ENCODE peak calls at places on chromosomes 4 and X, in nine cellular contexts. P, M, W, F, U, Z, X, N and V are unnamed samples.

GRCh38 chrX:41733939-41734338 is 10.0 kb downstream of the GPR82 start:
- DNase-seq in P (no peak), F (no peak), W (peak), M (no peak), Z (no peak), N (no peak), U (no peak), X (no peak), V (no peak)

GRCh38 chrX:150899191-150899757 is 806 bp upstream of the CD99L2 start:
- DNase-seq in P (peak), M (peak), W (peak), Z (no peak), F (peak), X (peak), U (peak), N (peak), V (peak)

GRCh38 chr4:181650033-181650825 is 593.0 kb upstream of the TENM3 start:
- DNase-seq in U (no peak), N (no peak), W (no peak), X (no peak), M (no peak), P (no peak), F (no peak), Z (no peak), V (no peak)

GRCh38 chr4:53192017-53192416 is 173.8 kb downstream of the SCFD2 start:
- DNase-seq in N (no peak), Z (no peak), W (no peak), M (no peak), U (no peak), X (no peak), F (no peak), P (no peak), V (no peak)

GRCh38 chr4:142656178-142656577 is 189.9 kb downstream of the INPP4B start:
- DNase-seq in M (no peak), W (no peak), X (peak), Z (no peak), U (no peak), P (no peak), F (no peak), N (no peak), V (no peak)

GRCh38 chr4:25229804-25230203 is 4.0 kb upstream of the PI4K2B start:
- DNase-seq in W (no peak), P (no peak), Z (no peak), F (no peak), X (no peak), U (no peak), M (no peak), N (no peak), V (no peak)

GRCh38 chr4:186878203-186878800 is 154.6 kb upstream of the FAT1 start:
- DNase-seq in M (no peak), U (no peak), X (no peak), F (no peak), Z (no peak), P (no peak), N (no peak), W (no peak), V (no peak)

GRCh38 chr4:150402968-150403367 is 179.0 kb upstream of the MAB21L2 start:
- DNase-seq in Z (no peak), P (no peak), N (no peak), W (peak), M (no peak), F (peak), U (peak), X (no peak), V (peak)

GRCh38 chr4:133130171-133130570 is 18.9 kb upstream of the PCDH10 start:
- DNase-seq in M (no peak), F (no peak), U (no peak), P (no peak), W (no peak), X (no peak), Z (no peak), N (no peak), V (no peak)

GRCh38 chr4:34039766-34040165 is 2204.5 kb downstream of the ARAP2 start:
- DNase-seq in U (no peak), W (no peak), X (no peak), N (no peak), P (no peak), F (no peak), Z (no peak), M (no peak), V (no peak)

GRCh38 chr4:159250751-159251325 is 148.0 kb downstream of the RAPGEF2 start:
- DNase-seq in P (no peak), Z (no peak), W (no peak), U (no peak), M (no peak), N (no peak), X (no peak), F (no peak), V (no peak)

GRCh38 chr4:147453561-147454141 is 27.2 kb upstream of the EDNRA start:
- DNase-seq in U (no peak), F (no peak), N (no peak), X (no peak), P (no peak), W (no peak), M (no peak), Z (peak), V (no peak)

GRCh38 chr4:172649143-172649542 is 519.5 kb upstream of the GALNT7 start:
- DNase-seq in M (no peak), U (no peak), W (no peak), X (no peak), Z (no peak), F (no peak), N (no peak), P (no peak), V (no peak)

GRCh38 chrX:9466115-9466495 is 1.2 kb downstream of the TBL1X start:
- DNase-seq in X (peak), U (peak), M (no peak), P (peak), Z (no peak), N (peak), W (no peak), F (peak), V (peak)

GRCh38 chrX:40646489-40647306 is 663 bp downstream of the CXorf38 start:
- DNase-seq in F (peak), W (no peak), X (peak), N (peak), U (peak), Z (no peak), M (peak), P (no peak), V (peak)

GRCh38 chr4:8099981-8100464 is 58.6 kb downstream of the ABLIM2 start:
- DNase-seq in X (no peak), Z (no peak), W (no peak), U (no peak), M (no peak), F (no peak), P (no peak), N (peak), V (peak)

DNA sequence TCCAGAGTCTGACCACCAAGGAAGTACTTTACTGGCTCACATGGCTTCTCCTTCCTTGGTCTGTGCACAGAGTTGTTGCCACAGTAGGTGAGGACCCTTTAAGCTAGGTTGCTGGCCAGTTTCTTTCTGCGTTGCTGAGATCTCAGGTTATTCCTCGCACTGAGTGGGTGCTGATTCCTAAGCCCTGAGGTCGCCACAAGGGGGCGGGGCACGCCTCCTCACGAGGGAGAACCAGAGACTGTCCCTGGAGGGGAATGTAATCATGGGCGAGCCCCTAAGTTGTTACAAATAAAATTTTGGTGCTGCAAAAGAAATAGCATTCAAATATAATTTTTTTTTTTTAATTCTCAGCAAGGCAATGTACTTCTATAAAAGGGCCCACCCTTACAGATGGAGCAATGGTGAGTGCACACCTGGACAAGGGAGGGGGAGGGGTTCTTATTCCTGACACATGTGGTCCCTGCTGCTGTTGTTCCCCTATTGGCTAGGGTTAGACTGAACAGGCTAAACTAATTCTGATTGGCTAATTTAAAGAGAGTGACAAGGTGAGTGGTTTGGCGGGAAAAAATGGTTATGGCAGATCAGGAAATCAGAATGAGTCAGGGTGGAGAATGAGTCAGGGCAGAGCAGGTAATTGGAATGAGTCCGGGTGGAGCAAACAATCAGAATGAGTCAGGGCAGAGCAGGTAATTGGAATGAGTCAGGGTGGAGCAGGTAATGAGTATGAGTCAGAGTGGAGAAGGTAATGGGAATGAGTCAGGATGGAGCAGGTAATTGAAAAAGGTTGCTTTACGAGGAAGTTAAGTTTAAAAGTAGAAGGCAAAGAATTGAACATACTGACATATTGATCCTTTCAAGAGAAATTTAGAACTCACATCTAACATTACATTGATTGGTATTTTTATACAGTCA is 107.5 kb downstream of the VSIG4 start:
- DNase-seq in P (peak), Z (no peak), F (no peak), M (no peak), N (peak), X (peak), U (no peak), W (no peak), V (peak)
- TF ChIP-seq CTCF in P (no peak), Z (no peak), F (no peak), M (peak), N (no peak), X (no peak), U (no peak), W (no peak), V (no peak)

GRCh38 chrX:45524296-45524695 is 323.6 kb upstream of the DIPK2B start:
- DNase-seq in F (no peak), U (no peak), X (no peak), P (no peak), W (no peak), Z (peak), M (no peak), N (no peak), V (no peak)

GRCh38 chrX:45527834-45528233 is 327.2 kb upstream of the DIPK2B start:
- DNase-seq in X (no peak), F (no peak), M (no peak), W (no peak), P (no peak), U (no peak), N (no peak), Z (no peak), V (no peak)

DNA sequence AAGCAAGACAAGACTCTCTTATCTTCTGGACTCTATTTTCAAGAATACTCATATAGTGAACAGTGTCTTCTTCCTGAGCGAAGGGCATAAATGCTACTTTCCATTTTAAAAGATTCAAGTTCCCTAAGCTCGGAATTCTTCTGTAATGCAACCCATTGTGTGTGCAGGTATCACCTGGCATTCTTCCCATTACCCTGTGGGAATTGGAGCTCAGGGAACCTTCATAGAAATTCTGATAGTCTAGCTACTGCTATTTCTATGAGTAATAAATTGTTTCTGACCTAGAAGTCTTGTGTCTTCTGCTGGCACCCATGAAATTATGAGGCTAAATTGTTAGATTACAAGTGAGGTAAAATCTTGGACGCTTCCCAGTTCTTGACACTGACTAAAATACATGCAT is 324.1 kb upstream of the DIPK2B start:
- DNase-seq in F (no peak), M (no peak), Z (no peak), X (no peak), U (no peak), W (no peak), P (no peak), N (no peak), V (no peak)
- TF ChIP-seq CTCF in F (no peak), M (no peak), Z (no peak), X (no peak), U (no peak), W (no peak), P (no peak), N (no peak), V (no peak)

GRCh38 chr4:1856071-1856919 is at the start of gene LETM1:
- DNase-seq in X (peak), N (peak), U (peak), Z (peak), M (peak), W (peak), F (peak), P (peak), V (peak)
- TF ChIP-seq CTCF in X (no peak), N (no peak), U (peak), Z (no peak), M (peak), W (peak), F (no peak), P (peak), V (peak)

DNA sequence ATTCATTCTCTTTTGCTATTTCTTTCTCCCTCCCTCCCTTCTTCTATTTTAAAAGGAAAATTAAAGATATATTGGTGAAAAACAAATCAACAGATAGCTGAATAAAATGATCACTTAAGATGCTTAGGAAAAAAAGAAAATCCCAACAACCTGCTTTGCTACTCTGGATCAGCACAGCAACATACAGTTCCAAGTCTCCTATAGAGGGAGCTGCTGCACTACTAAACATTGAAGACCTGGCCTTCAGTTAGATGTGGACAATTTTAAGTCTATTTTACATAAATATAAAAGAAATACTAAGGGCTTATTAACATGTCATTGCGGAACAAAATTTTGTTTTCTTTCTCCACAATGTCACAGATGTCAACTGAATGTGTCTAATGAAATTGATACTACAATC is 226.4 kb downstream of the MAGEB5 start:
- DNase-seq in Z (no peak), W (no peak), P (no peak), X (no peak), N (no peak), M (no peak), F (no peak), U (no peak), V (no peak)
- TF ChIP-seq CTCF in Z (peak), W (no peak), P (peak), X (peak), N (no peak), M (no peak), F (no peak), U (peak), V (no peak)

GRCh38 chrX:66731398-66731797 is 92.5 kb upstream of the EDA2R start:
- DNase-seq in M (peak), N (no peak), F (no peak), X (peak), Z (peak), W (no peak), P (no peak), U (no peak), V (no peak)
- TF ChIP-seq CTCF in M (peak), N (no peak), F (no peak), X (peak), Z (peak), W (no peak), P (peak), U (peak), V (peak)

GRCh38 chrX:115366535-115366934 is 77.0 kb downstream of the LUZP4 start:
- DNase-seq in W (no peak), N (no peak), P (no peak), M (no peak), U (no peak), X (no peak), Z (no peak), F (no peak), V (no peak)

GRCh38 chrX:115360220-115360781 is 70.8 kb downstream of the LUZP4 start:
- DNase-seq in F (no peak), W (no peak), X (no peak), N (no peak), U (no peak), Z (no peak), P (no peak), M (no peak), V (no peak)

GRCh38 chrX:115367455-115367854 is 77.9 kb downstream of the LUZP4 start:
- DNase-seq in F (no peak), N (no peak), M (no peak), P (no peak), X (no peak), W (no peak), U (no peak), Z (no peak), V (no peak)

GRCh38 chrX:115364625-115365024 is 75.1 kb downstream of the LUZP4 start:
- DNase-seq in W (no peak), P (no peak), F (no peak), M (no peak), U (no peak), Z (no peak), X (no peak), N (no peak), V (no peak)

GRCh38 chrX:115362334-115363095 is 73.0 kb downstream of the LUZP4 start:
- DNase-seq in X (no peak), N (no peak), Z (no peak), U (no peak), M (no peak), F (no peak), P (no peak), W (no peak), V (no peak)
- TF ChIP-seq CTCF in X (no peak), N (no peak), Z (peak), U (no peak), M (no peak), F (no peak), P (peak), W (no peak), V (no peak)

GRCh38 chr4:169009281-169010124 is 552 bp downstream of the CBR4 start:
- DNase-seq in P (peak), N (peak), U (peak), M (peak), W (peak), Z (no peak), X (peak), F (peak), V (peak)
- TF ChIP-seq CTCF in P (no peak), N (no peak), U (no peak), M (peak), W (peak), Z (peak), X (no peak), F (peak), V (peak)

GRCh38 chr4:78923459-78924312 is 15.6 kb downstream of the PAQR3 start:
- DNase-seq in F (no peak), P (no peak), W (no peak), X (no peak), N (no peak), M (no peak), U (no peak), Z (no peak), V (no peak)
- TF ChIP-seq CTCF in F (no peak), P (peak), W (no peak), X (no peak), N (no peak), M (peak), U (peak), Z (no peak), V (peak)